ENCODE peak calls at places on chromosome X, in six cellular contexts. K, I, S, U, R and A are unnamed samples. For H3K36me3 and H3K4me1, the result is how much of the 10 kb centered on the place peaks cover.

GRCh38 chrX:1679238-1679637 is 64.4 kb downstream of the ASMT start:
- DNase-seq in I (no peak), K (no peak), R (no peak), U (no peak), S (no peak), A (no peak)

GRCh38 chrX:116872931-116873330 is 410.2 kb upstream of the CT83 start:
- DNase-seq in K (no peak), S (no peak), I (no peak), R (no peak), U (no peak), A (no peak)

GRCh38 chrX:132127748-132128147 is at the start of gene FRMD7:
- DNase-seq in R (no peak), K (peak), S (no peak), I (no peak), U (no peak), A (no peak)

GRCh38 chrX:11423362-11423818 is 130.2 kb downstream of the AMELX start:
- DNase-seq in I (no peak), R (no peak), K (no peak), U (no peak), S (no peak), A (no peak)

GRCh38 chrX:108735680-108736508 is 469 bp downstream of the IRS4 start:
- DNase-seq in I (peak), U (no peak), K (no peak), R (no peak), S (no peak), A (no peak)

GRCh38 chrX:118153270-118153669 is 36.7 kb upstream of the KLHL13 start:
- DNase-seq in S (no peak), U (no peak), I (no peak), R (no peak), K (no peak), A (no peak)

GRCh38 chrX:41634284-41634683 is 54.5 kb upstream of the GPR34 start:
- DNase-seq in I (no peak), S (no peak), R (no peak), U (no peak), K (no peak), A (no peak)

GRCh38 chrX:105698386-105698785 is 124.0 kb upstream of the NRK start:
- DNase-seq in U (no peak), I (no peak), S (no peak), K (no peak), R (no peak), A (no peak)

GRCh38 chrX:107154787-107155620 is 36.4 kb upstream of the RBM41 start:
- DNase-seq in R (no peak), K (peak), S (no peak), U (no peak), I (no peak), A (no peak)

GRCh38 chrX:106898462-106898861 is 4.7 kb downstream of the RIPPLY1 start:
- DNase-seq in U (peak), I (no peak), R (no peak), S (peak), K (peak), A (no peak)

GRCh38 chrX:28586291-28586690 is 955 bp upstream of the IL1RAPL1 start:
- DNase-seq in I (no peak), S (no peak), U (no peak), R (peak), K (peak), A (no peak)

GRCh38 chrX:153494541-153495361 is at the start of gene BGN:
- DNase-seq in R (no peak), S (no peak), U (no peak), K (peak), I (no peak), A (no peak)

GRCh38 chrX:18133605-18134004 is 87.1 kb downstream of the BEND2 start:
- DNase-seq in R (no peak), K (no peak), U (no peak), S (no peak), I (no peak), A (no peak)

GRCh38 chrX:48999030-48999429 is 3.0 kb downstream of the GRIPAP1 start:
- DNase-seq in R (no peak), U (no peak), I (no peak), S (no peak), K (no peak), A (no peak)

GRCh38 chrX:33970028-33970932 is 161.8 kb downstream of the FAM47A start:
- DNase-seq in R (no peak), U (no peak), K (no peak), S (no peak), I (no peak), A (no peak)

GRCh38 chrX:31333181-31333831 is 261.5 kb upstream of the FTHL17 start:
- DNase-seq in S (no peak), I (no peak), R (no peak), U (no peak), K (peak), A (no peak)

GRCh38 chrX:63761639-63762038 is 23.4 kb downstream of the ARHGEF9 start:
- DNase-seq in I (no peak), R (no peak), U (peak), K (no peak), S (peak), A (no peak)

GRCh38 chrX:40171513-40172168 is 73.9 kb upstream of the BCOR start:
- DNase-seq in I (peak), K (peak), U (no peak), S (no peak), R (peak), A (no peak)

GRCh38 chrX:155718964-155719586 is 106.3 kb upstream of the TMLHE start:
- DNase-seq in R (no peak), K (no peak), S (no peak), I (no peak), U (no peak), A (no peak)

GRCh38 chrX:53374222-53374820 is 48.1 kb downstream of the SMC1A start:
- DNase-seq in S (no peak), K (no peak), U (no peak), I (no peak), R (no peak), A (no peak)

GRCh38 chrX:135087867-135088266 is 32.5 kb downstream of the ETDB start:
- DNase-seq in K (peak), I (no peak), S (no peak), U (no peak), R (no peak), A (no peak)

GRCh38 chrX:111041018-111041462 is 55.0 kb upstream of the PAK3 start:
- DNase-seq in S (peak), K (peak), I (no peak), U (peak), R (no peak), A (peak)

GRCh38 chrX:135009838-135010237 is 12.5 kb downstream of the RTL8B start:
- DNase-seq in U (no peak), I (no peak), S (no peak), K (no peak), R (no peak), A (no peak)

GRCh38 chrX:55450259-55450658 is 1.7 kb upstream of the MAGEH1 start:
- DNase-seq in R (no peak), U (no peak), I (no peak), S (no peak), K (no peak), A (no peak)

GRCh38 chrX:54825716-54826428 is 18.3 kb downstream of the MAGED2 start:
- DNase-seq in U (peak), I (no peak), K (no peak), R (no peak), S (peak), A (peak)

GRCh38 chrX:73213734-73214133 is 917 bp downstream of the NAP1L2 start:
- DNase-seq in I (no peak), R (no peak), S (no peak), U (no peak), K (no peak), A (no peak)

GRCh38 chrX:148609766-148610698 is 109.6 kb downstream of the AFF2 start:
- DNase-seq in U (no peak), I (no peak), S (no peak), K (no peak), R (no peak), A (no peak)

GRCh38 chrX:132776486-132777210 is 181.8 kb downstream of the HS6ST2 start:
- DNase-seq in K (no peak), R (no peak), S (no peak), I (no peak), U (no peak), A (no peak)

GRCh38 chrX:31819455-31819854 is 747.6 kb upstream of the FTHL17 start:
- DNase-seq in R (no peak), K (no peak), U (no peak), S (no peak), I (no peak), A (no peak)

GRCh38 chrX:154000051-154000450 is 19.7 kb downstream of the IRAK1 start:
- DNase-seq in R (no peak), S (no peak), I (no peak), U (no peak), K (no peak), A (no peak)

GRCh38 chrX:15737957-15738685 is at the start of gene CA5B:
- DNase-seq in K (peak), I (peak), S (peak), R (peak), U (peak), A (peak)

GRCh38 chrX:47175588-47175980 is 18.0 kb upstream of the UBA1 start:
- DNase-seq in I (no peak), K (no peak), U (no peak), S (no peak), R (peak), A (no peak)
- H3K36me3 ChIP-seq in I (under half), K (under half), U (half or more), S (under half), R (under half), A (under half)

GRCh38 chrX:119759333-119759766 is 962 bp downstream of the SOWAHD start:
- DNase-seq in K (no peak), R (no peak), S (no peak), U (no peak), I (no peak), A (no peak)
- H3K4me3 ChIP-seq in K (peak), R (no peak), S (no peak), U (no peak), I (peak), A (no peak)

GRCh38 chrX:10103023-10103422 is 53.8 kb upstream of the CLCN4 start:
- DNase-seq in I (no peak), U (no peak), K (no peak), S (no peak), R (no peak), A (no peak)
- H3K4me1 ChIP-seq in I (under half), U (under half), K (under half), S (half or more), R (half or more), A (under half)

GRCh38 chrX:51896626-51897025 is 3.2 kb downstream of the MAGED1 start:
- DNase-seq in U (no peak), I (no peak), R (no peak), S (no peak), K (no peak), A (no peak)

GRCh38 chrX:51902651-51903050 is 9.2 kb downstream of the MAGED1 start:
- DNase-seq in I (no peak), R (no peak), K (no peak), U (no peak), S (no peak), A (no peak)

GRCh38 chrX:51893931-51894696 is 691 bp downstream of the MAGED1 start:
- DNase-seq in U (peak), R (peak), S (peak), I (peak), K (peak), A (peak)

GRCh38 chrX:51894697-51895336 is 1.4 kb downstream of the MAGED1 start:
- DNase-seq in U (peak), R (peak), S (no peak), I (peak), K (peak), A (no peak)

GRCh38 chrX:51899741-51900140 is 6.3 kb downstream of the MAGED1 start:
- DNase-seq in R (no peak), U (no peak), K (no peak), S (no peak), I (no peak), A (no peak)
- H3K36me3 ChIP-seq in R (under half), U (under half), K (half or more), S (under half), I (under half), A (under half)

GRCh38 chrX:69140837-69141236 is 24.4 kb downstream of the PJA1 start:
- DNase-seq in I (no peak), R (no peak), S (no peak), K (no peak), U (no peak), A (no peak)

GRCh38 chrX:69144854-69145253 is 20.4 kb downstream of the PJA1 start:
- DNase-seq in R (peak), K (no peak), I (no peak), S (no peak), U (no peak), A (no peak)

GRCh38 chrX:69145281-69145680 is 20.0 kb downstream of the PJA1 start:
- DNase-seq in R (peak), U (no peak), I (no peak), S (no peak), K (no peak), A (no peak)

GRCh38 chrX:69145714-69146113 is 19.5 kb downstream of the PJA1 start:
- DNase-seq in R (peak), I (no peak), K (no peak), S (no peak), U (no peak), A (no peak)

DNA sequence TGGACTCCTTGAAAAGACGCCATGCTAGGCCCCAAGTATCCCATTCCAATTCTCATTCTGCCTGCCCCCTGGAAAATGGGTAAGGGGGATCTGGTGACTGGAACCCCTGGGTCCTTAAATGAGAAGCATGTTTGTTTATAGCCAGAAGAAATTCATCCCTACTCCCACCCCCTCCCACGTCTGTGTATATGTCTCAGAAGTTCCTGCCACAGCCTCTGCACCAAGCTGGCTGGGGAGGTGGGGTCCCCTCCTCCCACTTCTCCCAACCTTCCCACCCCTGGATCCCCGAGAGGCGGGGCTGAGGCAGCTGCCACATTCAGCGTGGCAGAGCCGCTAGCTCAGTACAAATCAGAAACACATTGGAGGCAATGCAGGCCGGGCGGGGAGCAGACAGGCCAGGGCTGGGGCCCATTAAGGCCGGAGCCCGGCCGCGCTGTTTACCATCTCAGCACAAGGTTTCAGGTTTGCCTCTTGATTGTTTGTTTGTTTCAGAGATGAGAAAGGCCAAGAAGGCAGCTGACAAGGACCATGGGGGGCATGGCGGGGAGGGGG is 22.5 kb downstream of the PJA1 start:
- DNase-seq in R (no peak), S (no peak), I (no peak), K (no peak), U (no peak), A (no peak)
- H3K4me3 ChIP-seq in R (no peak), S (no peak), I (no peak), K (no peak), U (no peak), A (no peak)

DNA sequence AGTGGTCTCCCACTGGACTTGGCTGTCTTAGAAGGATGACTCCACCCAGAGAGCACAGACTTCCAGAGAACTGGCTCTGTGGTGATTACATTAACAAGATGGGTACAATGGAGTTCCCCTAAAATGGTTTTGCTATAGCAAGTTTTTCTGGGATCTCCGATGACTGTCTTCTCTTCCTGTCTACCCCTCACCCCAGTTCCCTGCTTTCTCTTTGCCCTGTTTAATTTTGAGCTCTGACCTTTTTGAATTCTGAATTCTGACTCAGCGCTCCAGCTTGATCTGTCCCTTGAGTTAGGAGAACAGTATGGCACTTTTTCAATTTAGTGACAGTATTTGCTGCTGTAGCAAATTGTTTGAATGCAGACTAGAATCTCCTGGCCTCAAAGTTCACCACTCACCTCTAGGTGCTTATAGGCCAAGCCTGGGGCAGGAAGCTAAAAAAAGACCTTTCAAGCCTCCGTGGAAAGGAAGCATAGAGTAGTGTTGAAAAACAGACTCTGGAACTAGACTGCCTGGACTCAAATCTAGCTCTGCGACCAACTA is 7.0 kb downstream of the MSN start:
- DNase-seq in U (peak), K (no peak), I (no peak), S (peak), R (no peak), A (no peak)
- H3K4me1 ChIP-seq in U (half or more), K (under half), I (half or more), S (half or more), R (half or more), A (half or more)

GRCh38 chrX:2705461-2705860 is 14.4 kb downstream of the CD99 start:
- DNase-seq in S (no peak), U (no peak), K (no peak), I (no peak), R (no peak), A (no peak)

GRCh38 chrX:2705036-2705435 is 13.9 kb downstream of the CD99 start:
- DNase-seq in R (no peak), S (no peak), U (no peak), I (no peak), K (no peak), A (no peak)

GRCh38 chrX:2701600-2701999 is 10.5 kb downstream of the CD99 start:
- DNase-seq in R (no peak), S (no peak), K (no peak), U (no peak), I (no peak), A (no peak)

GRCh38 chrX:2700405-2701320 is 9.6 kb downstream of the CD99 start:
- DNase-seq in S (no peak), U (no peak), I (no peak), K (no peak), R (no peak), A (no peak)

DNA sequence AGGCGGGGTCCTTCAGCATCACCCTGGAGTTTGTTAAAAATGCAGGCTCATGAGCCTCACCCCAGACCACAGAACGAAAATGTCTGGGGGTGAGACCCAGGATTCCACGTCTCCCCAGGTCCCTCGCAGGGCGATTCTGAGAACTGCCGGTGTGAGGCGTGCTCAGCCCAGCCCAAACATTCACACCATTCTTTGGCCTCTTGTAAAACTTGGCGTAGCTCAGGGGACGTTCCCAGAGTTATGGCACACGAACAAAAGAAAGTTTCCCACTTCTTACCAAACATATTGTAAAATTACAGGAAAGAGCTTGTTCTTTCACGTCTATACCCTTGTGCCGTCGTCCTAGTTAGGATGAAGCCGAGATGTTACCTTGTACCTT is 12.9 kb downstream of the CD99 start:
- DNase-seq in K (peak), U (no peak), I (no peak), S (no peak), R (no peak), A (no peak)
- H3K36me3 ChIP-seq in K (under half), U (under half), I (under half), S (under half), R (under half), A (under half)

GRCh38 chrX:123425904-123426303 is 241.8 kb downstream of the GRIA3 start:
- DNase-seq in K (peak), R (no peak), S (no peak), U (no peak), I (no peak), A (no peak)
- H3K4me3 ChIP-seq in K (no peak), R (no peak), S (no peak), U (no peak), I (no peak), A (no peak)